ENCODE peak calls at places on chromosome 19, in six cellular contexts. Y is neural progenitor cell; O is foreskin fibroblast; R is activated CD4-positive, CD25-positive, alpha-beta regulatory T cell treated with anti-CD3 and anti-CD28 coated beads, Interleukin-2, amount 50 U/mL, for 16 hours; M is neuronal stem cell; W is A549. C is an unnamed sample.
A peak's percentile ranks its signal among the peaks of the same experiment; 100 is the strongest.

GRCh38 chr19:49438261-49438660 is 3.1 kb downstream of the SLC17A7 start:
- DNase-seq in Y (no peak), O (no peak), R (no peak), M (no peak), W (no peak), C (no peak)

GRCh38 chr19:7845390-7846179 is 15.6 kb downstream of the EVI5L start:
- DNase-seq in Y (no peak), O (no peak), R (no peak), M (no peak), W (no peak), C (no peak)

GRCh38 chr19:10421240-10421948 is 1.1 kb downstream of the PDE4A start:
- DNase-seq in Y (no peak), O (no peak), R (no peak), M (no peak), W (no peak), C (no peak)

GRCh38 chr19:42471554-42472249 is 29.0 kb upstream of the CXCL17 start:
- DNase-seq in Y (no peak), O (peak; percentile 21), R (no peak), M (no peak), W (no peak), C (no peak)

GRCh38 chr19:35058370-35058769 is 16.8 kb downstream of the HPN start:
- DNase-seq in Y (no peak), O (no peak), R (no peak), M (no peak), W (no peak), C (no peak)

GRCh38 chr19:18719541-18719940 is 36.1 kb downstream of the CRTC1 start:
- DNase-seq in Y (no peak), O (no peak), R (no peak), M (no peak), W (no peak), C (no peak)

GRCh38 chr19:12793290-12794195 is 2.3 kb downstream of the JUNB start:
- DNase-seq in Y (peak; percentile 97), O (peak; percentile 95), R (peak; percentile 84), M (peak; percentile 94), W (peak; percentile 88), C (no peak)

GRCh38 chr19:11422163-11423068 is 3.3 kb upstream of the RGL3 start:
- DNase-seq in Y (peak; percentile 64), O (peak; percentile 55), R (no peak), M (peak; percentile 17), W (peak; percentile 48), C (peak; percentile 50)

GRCh38 chr19:33796164-33797100 is at the start of gene KCTD15:
- DNase-seq in Y (peak; percentile 92), O (no peak), R (no peak), M (peak; percentile 61), W (peak; percentile 66), C (no peak)

GRCh38 chr19:13850910-13851753 is 25.8 kb upstream of the NANOS3 start:
- DNase-seq in Y (no peak), O (peak; percentile 95), R (no peak), M (no peak), W (peak; percentile 95), C (no peak)

GRCh38 chr19:1057185-1057857 is 9.6 kb upstream of the ARHGAP45 start:
- DNase-seq in Y (peak; percentile 75), O (peak; percentile 42), R (no peak), M (no peak), W (peak; percentile 58), C (no peak)

GRCh38 chr19:41299755-41300089 is 10.2 kb upstream of the CCDC97 start:
- DNase-seq in Y (no peak), O (peak; percentile 84), R (no peak), M (no peak), W (no peak), C (no peak)

GRCh38 chr19:54684537-54684936 is 21.8 kb downstream of the LILRB4 start:
- DNase-seq in Y (peak; percentile 53), O (no peak), R (no peak), M (no peak), W (peak; percentile 25), C (no peak)

GRCh38 chr19:33814181-33815165 is 17.8 kb downstream of the KCTD15 start:
- DNase-seq in Y (no peak), O (no peak), R (no peak), M (no peak), W (no peak), C (no peak)

GRCh38 chr19:17448190-17448967 is at the start of gene TMEM221:
- DNase-seq in Y (peak; percentile 83), O (no peak), R (no peak), M (no peak), W (peak; percentile 66), C (no peak)

GRCh38 chr19:45768644-45769053 is 403 bp downstream of the SIX5 start:
- DNase-seq in Y (peak; percentile 71), O (peak; percentile 35), R (no peak), M (no peak), W (peak; percentile 79), C (no peak)

GRCh38 chr19:55319786-55320185 is 5.4 kb downstream of the TMEM150B start:
- DNase-seq in Y (peak; percentile 89), O (no peak), R (no peak), M (peak; percentile 72), W (no peak), C (no peak)

GRCh38 chr19:30036154-30037129 is 94.4 kb downstream of the URI1 start:
- DNase-seq in Y (no peak), O (peak; percentile 21), R (no peak), M (no peak), W (no peak), C (no peak)

GRCh38 chr19:40806385-40807146 is 7.6 kb downstream of the EGLN2 start:
- DNase-seq in Y (peak; percentile 97), O (peak; percentile 93), R (peak; percentile 50), M (peak; percentile 96), W (peak; percentile 90), C (no peak)

GRCh38 chr19:14497347-14497921 is 1.5 kb upstream of the GIPC1 start:
- DNase-seq in Y (no peak), O (no peak), R (no peak), M (no peak), W (peak; percentile 56), C (no peak)

GRCh38 chr19:36973844-36974195 is 57.7 kb downstream of the ZNF568 start:
- DNase-seq in Y (no peak), O (no peak), R (no peak), M (no peak), W (no peak), C (no peak)

GRCh38 chr19:13731147-13731964 is 33.0 kb upstream of the MRI1 start:
- DNase-seq in Y (peak; percentile 98), O (peak; percentile 93), R (peak; percentile 88), M (peak; percentile 93), W (peak; percentile 93), C (peak; percentile 81)

GRCh38 chr19:5913739-5914357 is at the start of gene CAPS:
- DNase-seq in Y (no peak), O (peak; percentile 63), R (no peak), M (no peak), W (peak; percentile 50), C (no peak)

GRCh38 chr19:11261902-11262839 is at the start of gene DOCK6:
- DNase-seq in Y (peak; percentile 80), O (peak; percentile 10), R (no peak), M (peak; percentile 35), W (no peak), C (no peak)

GRCh38 chr19:53192771-53193533 is at the start of gene ZNF665:
- DNase-seq in Y (peak; percentile 90), O (peak; percentile 86), R (peak; percentile 70), M (peak; percentile 56), W (no peak), C (peak; percentile 58)

GRCh38 chr19:6802336-6803035 is 30.0 kb downstream of the VAV1 start:
- DNase-seq in Y (peak; percentile 7), O (no peak), R (peak; percentile 39), M (no peak), W (peak; percentile 79), C (peak; percentile 58)

GRCh38 chr19:17339088-17339741 is 1.9 kb downstream of the GTPBP3 start:
- DNase-seq in Y (no peak), O (no peak), R (no peak), M (no peak), W (no peak), C (no peak)

GRCh38 chr19:42540071-42540553 is 11.8 kb upstream of the CEACAM1 start:
- DNase-seq in Y (peak; percentile 58), O (no peak), R (no peak), M (no peak), W (no peak), C (no peak)

GRCh38 chr19:53196777-53197396 is 3.7 kb upstream of the ZNF665 start:
- DNase-seq in Y (peak; percentile 98), O (peak; percentile 87), R (peak; percentile 93), M (peak; percentile 89), W (no peak), C (peak; percentile 42)

GRCh38 chr19:54431255-54431838 is 16.1 kb downstream of the TTYH1 start:
- DNase-seq in Y (no peak), O (no peak), R (no peak), M (no peak), W (peak; percentile 41), C (no peak)

GRCh38 chr19:46861691-46862503 is 1.1 kb downstream of the ARHGAP35 start:
- DNase-seq in Y (peak; percentile 54), O (no peak), R (no peak), M (no peak), W (no peak), C (no peak)

GRCh38 chr19:17171874-17172273 is 43.3 kb upstream of the USE1 start:
- DNase-seq in Y (no peak), O (no peak), R (no peak), M (no peak), W (no peak), C (no peak)

GRCh38 chr19:38596057-38596981 is 21.4 kb downstream of the MAP4K1 start:
- DNase-seq in Y (peak; percentile 95), O (no peak), R (no peak), M (peak; percentile 85), W (peak; percentile 84), C (no peak)

GRCh38 chr19:831407-832369 is 4.1 kb downstream of the AZU1 start:
- DNase-seq in Y (no peak), O (no peak), R (no peak), M (no peak), W (no peak), C (no peak)

GRCh38 chr19:16903347-16903746 is 14.5 kb downstream of the F2RL3 start:
- DNase-seq in Y (no peak), O (no peak), R (no peak), M (no peak), W (no peak), C (no peak)

GRCh38 chr19:16527971-16528521 is 14.2 kb downstream of the CHERP start:
- DNase-seq in Y (peak; percentile 36), O (no peak), R (no peak), M (no peak), W (peak; percentile 31), C (no peak)